ENCODE peak calls at places on chromosomes 2 and 18, in five cellular contexts. O is neural crest cell, M is ELR, Z is NCI-H2081, C is MG63. V is an unnamed sample.

GRCh38 chr2:36059684-36060083 is 295.9 kb upstream of the CRIM1 start:
- DNase-seq in O (no peak), M (no peak), Z (no peak), C (no peak), V (no peak)

GRCh38 chr2:47339745-47340541 is 63.0 kb upstream of the MSH2 start:
- DNase-seq in O (no peak), M (peak), Z (peak), C (peak), V (peak)

GRCh38 chr2:160379399-160379798 is 114.2 kb downstream of the RBMS1 start:
- DNase-seq in O (no peak), M (peak), Z (no peak), C (no peak), V (no peak)

GRCh38 chr2:200658278-200658864 is 72.6 kb downstream of the AOX1 start:
- DNase-seq in O (no peak), M (peak), Z (no peak), C (no peak), V (no peak)

GRCh38 chr2:126788113-126788512 is 110.6 kb upstream of the TEX51 start:
- DNase-seq in O (no peak), M (no peak), Z (no peak), C (no peak), V (no peak)

GRCh38 chr18:58887613-58887963 is 22.9 kb downstream of the ZNF532 start:
- DNase-seq in O (no peak), M (peak), Z (no peak), C (peak), V (no peak)

GRCh38 chr2:174878537-174879147 is 114.4 kb upstream of the CHRNA1 start:
- DNase-seq in O (no peak), M (peak), Z (peak), C (peak), V (no peak)

GRCh38 chr2:27831279-27832050 is 58.7 kb downstream of the RBKS start:
- DNase-seq in O (no peak), M (no peak), Z (no peak), C (no peak), V (no peak)

GRCh38 chr2:16256601-16257000 is 316.3 kb downstream of the MYCN start:
- DNase-seq in O (no peak), M (no peak), Z (no peak), C (no peak), V (no peak)

GRCh38 chr2:19676770-19677169 is 225.0 kb downstream of the TTC32 start:
- DNase-seq in O (no peak), M (no peak), Z (no peak), C (no peak), V (no peak)

GRCh38 chr18:69736731-69737130 is 210.9 kb downstream of the CD226 start:
- DNase-seq in O (no peak), M (no peak), Z (no peak), C (no peak), V (no peak)